ENCODE peak calls at places on chromosomes 16 and 17, in nine cellular contexts. C is testis; I is mesothelial cell of epicardium; P is CD4-positive, alpha-beta T cell; O is nephron progenitor cell; L is A673; A is sigmoid colon; Q is stomach; B is prostate gland. G is an unnamed sample.

GRCh38 chr16:85506358-85506911 is 106.7 kb upstream of the GSE1 start:
- DNase-seq in C (no peak), I (no peak), P (no peak), O (no peak), L (no peak), A (no peak), Q (no peak), B (no peak), G (no peak)

GRCh38 chr17:67400193-67400592 is 23.1 kb downstream of the PITPNC1 start:
- DNase-seq in C (no peak), I (no peak), P (no peak), O (no peak), L (peak), A (no peak), Q (no peak), B (no peak), G (no peak)

GRCh38 chr17:58402047-58402446 is 15.3 kb downstream of the RNF43 start:
- DNase-seq in C (no peak), I (no peak), P (no peak), O (no peak), L (no peak), A (no peak), Q (no peak), B (no peak), G (no peak)

GRCh38 chr16:67150058-67150832 is 553 bp downstream of the B3GNT9 start:
- DNase-seq in C (peak), I (no peak), P (no peak), O (peak), L (peak), A (peak), Q (no peak), B (no peak), G (no peak)

GRCh38 chr17:81735181-81736102 is 23.4 kb downstream of the SLC25A10 start:
- DNase-seq in C (no peak), I (no peak), P (no peak), O (no peak), L (no peak), A (peak), Q (peak), B (peak), G (peak)

GRCh38 chr17:75525806-75526554 is 483 bp downstream of the LLGL2 start:
- DNase-seq in C (no peak), I (no peak), P (no peak), O (peak), L (no peak), A (no peak), Q (peak), B (no peak), G (no peak)

GRCh38 chr17:50445730-50446305 is 19.8 kb downstream of the ACSF2 start:
- DNase-seq in C (no peak), I (no peak), P (no peak), O (no peak), L (no peak), A (no peak), Q (no peak), B (no peak), G (no peak)

GRCh38 chr16:84267380-84267779 is 27.3 kb upstream of the WFDC1 start:
- DNase-seq in C (no peak), I (no peak), P (no peak), O (no peak), L (no peak), A (no peak), Q (no peak), B (no peak), G (no peak)

GRCh38 chr17:72687941-72688340 is 404.5 kb downstream of the SLC39A11 start:
- DNase-seq in C (no peak), I (no peak), P (no peak), O (peak), L (peak), A (no peak), Q (no peak), B (peak), G (no peak)

GRCh38 chr17:81902653-81903414 is 796 bp downstream of the NPB start:
- DNase-seq in C (no peak), I (no peak), P (no peak), O (no peak), L (no peak), A (no peak), Q (no peak), B (no peak), G (no peak)

GRCh38 chr17:6124856-6125255 is 54.7 kb downstream of the WSCD1 start:
- DNase-seq in C (no peak), I (no peak), P (no peak), O (no peak), L (no peak), A (no peak), Q (no peak), B (no peak), G (no peak)

GRCh38 chr16:75025766-75026165 is 26.9 kb downstream of the ZNRF1 start:
- DNase-seq in C (no peak), I (no peak), P (no peak), O (no peak), L (peak), A (no peak), Q (no peak), B (no peak), G (no peak)

GRCh38 chr17:4187076-4187475 is 44.1 kb downstream of the CYB5D2 start:
- DNase-seq in C (no peak), I (no peak), P (no peak), O (no peak), L (peak), A (no peak), Q (no peak), B (peak), G (no peak)

GRCh38 chr16:67393111-67393789 is at the start of gene TPPP3:
- DNase-seq in C (peak), I (peak), P (no peak), O (peak), L (peak), A (peak), Q (peak), B (no peak), G (peak)

GRCh38 chr17:76345377-76345945 is 8.3 kb downstream of the PRPSAP1 start:
- DNase-seq in C (peak), I (no peak), P (no peak), O (no peak), L (no peak), A (no peak), Q (no peak), B (no peak), G (no peak)

GRCh38 chr17:80866050-80866793 is 125.4 kb upstream of the CHMP6 start:
- DNase-seq in C (peak), I (no peak), P (peak), O (peak), L (peak), A (peak), Q (peak), B (peak), G (no peak)

GRCh38 chr17:57551321-57552079 is 193.6 kb downstream of the CCDC182 start:
- DNase-seq in C (no peak), I (no peak), P (no peak), O (no peak), L (no peak), A (no peak), Q (peak), B (no peak), G (no peak)

GRCh38 chr16:85634747-85635544 is 21.8 kb downstream of the GSE1 start:
- DNase-seq in C (no peak), I (no peak), P (no peak), O (peak), L (no peak), A (no peak), Q (peak), B (no peak), G (no peak)

GRCh38 chr16:4053663-4054479 is 62.4 kb downstream of the ADCY9 start:
- DNase-seq in C (no peak), I (no peak), P (no peak), O (no peak), L (peak), A (peak), Q (peak), B (peak), G (peak)

GRCh38 chr17:65459667-65460415 is 101.6 kb downstream of the AXIN2 start:
- DNase-seq in C (no peak), I (no peak), P (no peak), O (no peak), L (no peak), A (peak), Q (no peak), B (no peak), G (no peak)

GRCh38 chr17:64177346-64178010 is 47.5 kb upstream of the ERN1 start:
- DNase-seq in C (no peak), I (no peak), P (no peak), O (no peak), L (no peak), A (no peak), Q (no peak), B (no peak), G (no peak)

GRCh38 chr17:64345691-64346376 is 44.8 kb downstream of the PECAM1 start:
- DNase-seq in C (no peak), I (no peak), P (no peak), O (no peak), L (no peak), A (no peak), Q (no peak), B (no peak), G (no peak)

GRCh38 chr16:58086381-58087208 is 42.6 kb downstream of the CFAP20 start:
- DNase-seq in C (no peak), I (no peak), P (no peak), O (no peak), L (no peak), A (no peak), Q (no peak), B (no peak), G (no peak)

GRCh38 chr16:84411768-84412167 is 43.4 kb downstream of the ATP2C2 start:
- DNase-seq in C (no peak), I (no peak), P (no peak), O (no peak), L (no peak), A (no peak), Q (no peak), B (no peak), G (no peak)

GRCh38 chr16:2019500-2019899 is at the start of gene NPW:
- DNase-seq in C (no peak), I (no peak), P (no peak), O (peak), L (peak), A (no peak), Q (no peak), B (no peak), G (no peak)

GRCh38 chr17:60351012-60351695 is 40.8 kb downstream of the USP32 start:
- DNase-seq in C (no peak), I (no peak), P (no peak), O (no peak), L (no peak), A (no peak), Q (no peak), B (no peak), G (no peak)

GRCh38 chr16:79081292-79082066 is 519.1 kb downstream of the MAF start:
- DNase-seq in C (no peak), I (no peak), P (no peak), O (no peak), L (no peak), A (no peak), Q (no peak), B (no peak), G (no peak)

GRCh38 chr17:74220966-74221814 is 7.8 kb downstream of the TTYH2 start:
- DNase-seq in C (no peak), I (no peak), P (no peak), O (no peak), L (no peak), A (no peak), Q (no peak), B (no peak), G (no peak)

GRCh38 chr17:2853722-2854580 is 57.7 kb downstream of the RAP1GAP2 start:
- DNase-seq in C (peak), I (no peak), P (no peak), O (peak), L (no peak), A (no peak), Q (peak), B (peak), G (no peak)

GRCh38 chr17:74176546-74177001 is 26.9 kb upstream of the RPL38 start:
- DNase-seq in C (peak), I (no peak), P (peak), O (peak), L (peak), A (no peak), Q (peak), B (peak), G (no peak)

GRCh38 chr16:83530293-83530692 is 277.5 kb upstream of the HSBP1 start:
- DNase-seq in C (no peak), I (no peak), P (no peak), O (no peak), L (no peak), A (no peak), Q (no peak), B (no peak), G (no peak)

GRCh38 chr17:19264277-19264676 is 27.1 kb downstream of the EPN2 start:
- DNase-seq in C (no peak), I (no peak), P (no peak), O (no peak), L (no peak), A (no peak), Q (no peak), B (no peak), G (no peak)

GRCh38 chr17:64781394-64781793 is 119.3 kb upstream of the SMURF2 start:
- DNase-seq in C (no peak), I (no peak), P (peak), O (peak), L (no peak), A (peak), Q (peak), B (peak), G (no peak)

GRCh38 chr17:35373532-35373983 is at the start of gene SLFN11:
- DNase-seq in C (peak), I (no peak), P (peak), O (peak), L (peak), A (peak), Q (peak), B (peak), G (no peak)

GRCh38 chr17:75914643-75915265 is 10.1 kb upstream of the MRPL38 start:
- DNase-seq in C (no peak), I (no peak), P (no peak), O (no peak), L (no peak), A (no peak), Q (no peak), B (no peak), G (no peak)

GRCh38 chr16:3101018-3101840 is 2.1 kb upstream of the ZSCAN10 start:
- DNase-seq in C (peak), I (no peak), P (no peak), O (no peak), L (peak), A (no peak), Q (no peak), B (no peak), G (no peak)

GRCh38 chr17:59369026-59369724 is 37.7 kb downstream of the YPEL2 start:
- DNase-seq in C (no peak), I (no peak), P (no peak), O (no peak), L (no peak), A (no peak), Q (no peak), B (no peak), G (no peak)

GRCh38 chr16:56643080-56643778 is 4.8 kb downstream of the MT1A start:
- DNase-seq in C (peak), I (no peak), P (peak), O (peak), L (peak), A (peak), Q (peak), B (peak), G (no peak)
- TF ChIP-seq CTCF in C (no peak), I (no peak), P (peak), O (no peak), L (peak), A (peak), Q (no peak), B (peak), G (peak)

DNA sequence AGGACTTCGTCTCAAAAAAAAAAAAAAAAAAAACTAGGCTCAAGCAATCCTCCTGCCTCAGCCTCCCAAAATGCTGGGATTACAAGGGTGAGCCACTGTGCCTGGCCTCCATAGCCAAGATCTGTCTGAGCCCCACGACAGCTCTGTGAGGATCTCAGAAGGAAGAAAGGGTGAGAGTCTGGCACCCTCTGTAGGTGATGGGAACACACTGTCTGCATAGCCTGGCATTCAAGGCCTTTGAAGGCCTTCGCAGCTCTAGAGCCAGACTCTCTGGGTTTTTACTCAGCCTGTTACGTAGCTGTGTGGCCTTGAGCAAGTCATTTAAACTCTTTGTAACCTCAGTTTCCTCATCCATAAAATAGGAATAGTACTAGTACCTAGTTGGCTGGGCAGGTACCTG is 6.3 kb upstream of the XPO6 start:
- DNase-seq in C (peak), I (no peak), P (peak), O (no peak), L (peak), A (no peak), Q (peak), B (peak), G (no peak)
- TF ChIP-seq CTCF in C (peak), I (no peak), P (peak), O (no peak), L (peak), A (no peak), Q (no peak), B (peak), G (peak)

GRCh38 chr16:89052824-89053724 is 40.6 kb upstream of the ACSF3 start:
- DNase-seq in C (no peak), I (no peak), P (no peak), O (no peak), L (peak), A (no peak), Q (peak), B (peak), G (no peak)
- TF ChIP-seq CTCF in C (no peak), I (no peak), P (no peak), O (no peak), L (no peak), A (no peak), Q (no peak), B (no peak), G (no peak)

DNA sequence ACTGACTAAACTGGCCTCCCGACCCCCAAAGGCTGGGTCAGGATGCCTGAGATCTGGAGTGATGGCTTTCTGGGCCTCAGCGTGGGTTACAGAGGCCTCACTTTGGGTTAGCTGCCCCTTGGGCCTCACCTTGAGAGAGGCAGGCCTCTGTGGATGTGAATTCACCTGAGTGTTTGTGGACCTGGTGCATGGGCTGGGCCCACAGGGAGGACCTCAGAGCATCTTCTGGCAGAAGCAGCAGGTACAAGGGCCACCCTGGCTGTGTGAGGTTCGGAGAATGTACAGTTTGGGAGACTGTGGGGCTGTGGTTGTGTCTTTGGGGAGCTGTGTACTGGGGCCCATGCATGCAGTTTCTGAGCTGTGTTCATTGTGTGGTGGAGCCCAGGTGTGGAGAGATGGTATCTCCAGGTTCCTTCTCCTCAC is 18.3 kb downstream of the RARA start:
- DNase-seq in C (no peak), I (no peak), P (peak), O (no peak), L (no peak), A (no peak), Q (no peak), B (no peak), G (no peak)
- TF ChIP-seq CTCF in C (no peak), I (no peak), P (no peak), O (no peak), L (no peak), A (no peak), Q (no peak), B (no peak), G (no peak)

GRCh38 chr17:42980766-42981397 is 517 bp downstream of the RUNDC1 start:
- DNase-seq in C (peak), I (peak), P (peak), O (peak), L (no peak), A (peak), Q (peak), B (peak), G (peak)
- TF ChIP-seq CTCF in C (no peak), I (peak), P (no peak), O (no peak), L (no peak), A (no peak), Q (no peak), B (peak), G (peak)

GRCh38 chr17:44363613-44364159 is at the start of gene FAM171A2:
- DNase-seq in C (peak), I (peak), P (peak), O (peak), L (peak), A (no peak), Q (peak), B (no peak), G (peak)
- TF ChIP-seq CTCF in C (peak), I (peak), P (peak), O (no peak), L (no peak), A (no peak), Q (peak), B (peak), G (peak)

DNA sequence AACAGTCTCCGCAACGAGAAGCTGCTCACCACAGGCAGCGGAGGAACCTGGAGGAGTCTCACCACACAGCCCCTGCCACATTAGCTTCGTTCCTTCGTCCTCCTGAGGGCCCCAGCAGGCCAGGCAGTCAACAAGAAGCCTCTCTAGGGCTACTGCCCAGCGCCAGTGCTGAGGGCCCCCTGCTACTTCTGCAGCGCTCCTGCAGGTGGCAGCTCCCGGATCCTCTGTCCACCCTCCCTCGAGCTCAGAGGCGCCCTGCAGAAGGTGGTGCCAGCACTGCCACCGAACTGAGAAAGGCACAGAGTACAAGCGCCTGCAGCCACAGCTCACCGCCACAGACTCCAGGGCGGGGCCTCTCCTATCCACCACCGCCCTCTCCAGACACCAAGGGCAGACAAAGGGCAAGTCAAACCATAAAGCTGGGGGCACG is 27.3 kb downstream of the KDM8 start:
- DNase-seq in C (no peak), I (no peak), P (peak), O (no peak), L (no peak), A (no peak), Q (peak), B (no peak), G (no peak)
- TF ChIP-seq CTCF in C (no peak), I (no peak), P (peak), O (no peak), L (no peak), A (no peak), Q (no peak), B (no peak), G (no peak)

DNA sequence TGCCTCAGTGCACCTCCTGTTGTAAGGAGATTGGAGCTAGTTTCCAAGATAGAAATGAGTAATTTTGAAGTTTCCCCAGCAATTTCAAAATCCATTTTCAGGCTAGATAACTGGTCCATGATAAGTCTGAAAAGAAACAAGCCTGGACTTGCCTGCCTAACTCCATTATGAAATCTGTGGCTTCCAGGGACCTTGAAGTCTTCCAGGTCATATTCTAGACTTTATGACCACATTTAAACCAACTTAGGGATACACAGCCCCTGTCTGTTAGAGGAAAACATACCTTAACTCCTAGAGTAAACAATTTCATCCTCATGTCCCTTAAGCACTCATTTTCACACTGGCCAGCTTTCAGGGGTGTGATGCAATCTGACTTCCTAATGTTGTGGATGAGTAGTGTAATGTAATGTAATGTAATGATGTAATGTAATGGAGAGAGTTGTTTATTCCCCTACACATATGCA is 96.7 kb upstream of the FAM20A start:
- DNase-seq in C (no peak), I (no peak), P (no peak), O (no peak), L (no peak), A (peak), Q (peak), B (no peak), G (no peak)
- TF ChIP-seq CTCF in C (no peak), I (no peak), P (no peak), O (no peak), L (no peak), A (no peak), Q (no peak), B (no peak), G (no peak)